ENCODE peak calls at places on chromosomes 12 and 14, in four cellular contexts. V, X, U and H are unnamed samples.

GRCh38 chr12:20366776-20367409 is 1.4 kb upstream of the PDE3A start:
- DNase-seq in X (no peak), U (no peak), V (no peak), H (no peak)

GRCh38 chr12:65524666-65525065 is 246.2 kb downstream of the MSRB3 start:
- DNase-seq in U (no peak), X (no peak), V (no peak), H (no peak)

GRCh38 chr14:61147898-61148549 is 133.1 kb downstream of the TMEM30B start:
- DNase-seq in X (no peak), U (peak), V (no peak), H (no peak)

GRCh38 chr14:103546651-103547454 is 15.6 kb downstream of the BAG5 start:
- DNase-seq in V (peak), X (no peak), U (peak), H (peak)

GRCh38 chr12:68013181-68013580 is 23.9 kb downstream of the IFNG-AS1 start:
- DNase-seq in X (no peak), U (no peak), V (no peak), H (no peak)

GRCh38 chr12:12539411-12539810 is 23.3 kb downstream of the DUSP16 start:
- DNase-seq in U (no peak), X (no peak), V (no peak), H (no peak)

GRCh38 chr14:52377940-52378339 is 63.8 kb downstream of the PTGER2 start:
- DNase-seq in U (no peak), V (no peak), X (no peak), H (no peak)

GRCh38 chr14:54172114-54172513 is 215.5 kb upstream of the BMP4 start:
- DNase-seq in X (no peak), U (no peak), V (no peak), H (no peak)

GRCh38 chr14:100361626-100362025 is 38.5 kb downstream of the SLC25A47 start:
- DNase-seq in U (no peak), V (no peak), X (no peak), H (no peak)

GRCh38 chr12:30902001-30902400 is 24.5 kb upstream of the TSPAN11 start:
- DNase-seq in X (no peak), U (no peak), V (no peak), H (no peak)

GRCh38 chr12:53770281-53770680 is 18.5 kb upstream of the CISTR start:
- DNase-seq in V (no peak), U (no peak), X (no peak), H (no peak)

GRCh38 chr12:30973171-30973570 is 46.6 kb downstream of the TSPAN11 start:
- DNase-seq in V (no peak), U (no peak), X (no peak), H (no peak)

GRCh38 chr14:92217956-92218355 is 96.2 kb downstream of the CPSF2 start:
- DNase-seq in U (no peak), X (no peak), V (no peak), H (no peak)

GRCh38 chr14:70808402-70809237 is 693 bp downstream of the MAP3K9 start:
- DNase-seq in V (no peak), U (no peak), X (no peak), H (peak)

GRCh38 chr12:67982165-67982563 is 7.1 kb upstream of the IFNG-AS1 start:
- DNase-seq in X (no peak), V (no peak), U (no peak), H (no peak)

GRCh38 chr14:21095430-21096205 is 2.8 kb downstream of the ZNF219 start:
- DNase-seq in U (no peak), V (no peak), X (no peak), H (no peak)

GRCh38 chr12:95997911-95998510 is 1.9 kb upstream of the HAL start:
- DNase-seq in V (no peak), X (no peak), U (peak), H (no peak)

GRCh38 chr12:113863455-113863845 is 102.7 kb downstream of the RBM19 start:
- DNase-seq in X (no peak), V (peak), U (no peak), H (no peak)

GRCh38 chr12:125220404-125221273 is 155.4 kb downstream of the AACS start:
- DNase-seq in U (no peak), X (no peak), V (no peak), H (peak)

GRCh38 chr14:96792003-96792402 is 5.2 kb upstream of the VRK1 start:
- DNase-seq in V (no peak), X (no peak), U (no peak), H (no peak)

GRCh38 chr12:24778486-24779304 is 170.2 kb downstream of the BCAT1 start:
- DNase-seq in X (peak), U (peak), V (peak), H (peak)

GRCh38 chr14:63432228-63432627 is 110.9 kb downstream of the PPP2R5E start:
- DNase-seq in V (no peak), X (no peak), U (no peak), H (no peak)

GRCh38 chr12:67002711-67003110 is 266.4 kb upstream of the CAND1 start:
- DNase-seq in X (no peak), V (no peak), U (no peak), H (no peak)

GRCh38 chr12:120327593-120327992 is at the start of gene PLA2G1B:
- DNase-seq in V (no peak), X (no peak), U (peak), H (no peak)

GRCh38 chr14:85602366-85602765 is 72.4 kb downstream of the FLRT2 start:
- DNase-seq in V (no peak), X (no peak), U (no peak), H (no peak)

GRCh38 chr14:89507521-89507920 is 90.5 kb upstream of the FOXN3 start:
- DNase-seq in V (no peak), U (peak), X (peak), H (no peak)

GRCh38 chr14:87386453-87386980 is 606.5 kb downstream of the GALC start:
- DNase-seq in X (no peak), V (no peak), U (no peak), H (no peak)

GRCh38 chr14:22836301-22837058 is at the start of gene MMP14:
- DNase-seq in V (no peak), U (no peak), X (no peak), H (no peak)

GRCh38 chr14:88312262-88312661 is 10.8 kb downstream of the KCNK10 start:
- DNase-seq in U (no peak), X (no peak), V (no peak), H (no peak)

GRCh38 chr12:41940571-41940970 is 204.1 kb downstream of the GXYLT1 start:
- DNase-seq in X (no peak), U (no peak), V (no peak), H (no peak)
- TF ChIP-seq TARDBP in X (no peak), U (no peak), V (no peak), H (no peak)

GRCh38 chr12:57218030-57218853 is 1.6 kb downstream of the NXPH4 start:
- DNase-seq in X (no peak), V (no peak), U (no peak), H (no peak)

GRCh38 chr12:57216014-57216891 is at the start of gene NXPH4:
- DNase-seq in X (no peak), U (no peak), V (peak), H (peak)

GRCh38 chr12:57215668-57216013 is 953 bp upstream of the NXPH4 start:
- DNase-seq in V (no peak), U (no peak), X (no peak), H (no peak)

GRCh38 chr12:57215065-57215464 is 1.5 kb upstream of the NXPH4 start:
- DNase-seq in U (no peak), V (no peak), X (no peak), H (no peak)

DNA sequence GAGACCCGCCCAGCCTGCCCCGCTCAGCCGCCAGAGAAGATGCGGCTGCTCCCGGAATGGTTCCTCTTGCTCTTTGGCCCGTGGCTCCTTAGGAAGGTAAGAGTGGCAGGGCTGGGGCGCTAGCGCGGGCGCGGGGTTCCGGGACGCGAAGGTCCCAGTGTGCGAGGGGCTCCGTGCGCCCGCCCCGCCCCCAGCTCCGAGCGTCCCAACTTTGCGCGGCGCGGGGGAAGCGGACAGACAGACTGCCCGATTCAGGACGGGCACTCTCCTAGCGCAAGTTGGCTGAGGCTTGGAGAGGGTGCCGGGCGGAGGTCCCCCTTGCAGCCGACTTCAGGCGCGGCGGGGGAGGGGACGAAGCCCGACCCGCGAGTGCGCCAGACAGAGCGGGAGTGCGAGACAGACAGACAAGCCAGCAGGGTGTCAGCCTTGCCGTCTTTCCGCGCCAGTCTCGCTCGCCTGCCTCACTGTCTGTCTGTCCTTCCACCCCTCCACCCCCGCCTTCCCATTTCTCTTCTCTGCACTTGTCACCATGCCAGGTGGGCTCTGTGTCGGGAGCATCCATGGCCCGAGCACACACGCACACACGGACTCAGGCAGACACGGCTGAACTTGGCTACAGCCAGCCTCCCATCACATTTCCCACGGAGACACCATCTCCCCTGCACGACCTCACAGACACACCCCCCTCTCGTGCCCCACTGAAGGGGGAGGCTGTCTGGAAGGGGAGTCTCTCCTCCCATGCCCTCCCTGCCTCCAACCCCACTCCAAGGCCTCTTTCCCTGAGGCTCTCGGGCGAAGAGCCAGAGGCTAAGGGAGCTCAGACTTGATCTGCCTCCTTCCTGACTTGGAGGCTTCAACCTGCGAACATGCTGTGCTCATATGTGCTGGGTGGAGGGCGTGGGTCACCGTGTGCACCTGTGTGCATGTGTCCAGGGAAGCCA is 607 bp downstream of the NXPH4 start:
- DNase-seq in X (no peak), U (no peak), V (peak), H (peak)
- TF ChIP-seq TARDBP in X (no peak), U (no peak), V (no peak), H (no peak)

GRCh38 chr12:107057071-107057834 is 36.1 kb downstream of the CRY1 start:
- DNase-seq in V (no peak), X (no peak), U (no peak), H (no peak)

GRCh38 chr12:107053709-107054108 is 39.6 kb downstream of the CRY1 start:
- DNase-seq in X (no peak), V (no peak), U (no peak), H (no peak)

GRCh38 chr12:107058190-107058589 is 35.2 kb downstream of the CRY1 start:
- DNase-seq in U (no peak), X (no peak), V (no peak), H (no peak)
- TF ChIP-seq TARDBP in U (no peak), X (no peak), V (no peak), H (no peak)

DNA sequence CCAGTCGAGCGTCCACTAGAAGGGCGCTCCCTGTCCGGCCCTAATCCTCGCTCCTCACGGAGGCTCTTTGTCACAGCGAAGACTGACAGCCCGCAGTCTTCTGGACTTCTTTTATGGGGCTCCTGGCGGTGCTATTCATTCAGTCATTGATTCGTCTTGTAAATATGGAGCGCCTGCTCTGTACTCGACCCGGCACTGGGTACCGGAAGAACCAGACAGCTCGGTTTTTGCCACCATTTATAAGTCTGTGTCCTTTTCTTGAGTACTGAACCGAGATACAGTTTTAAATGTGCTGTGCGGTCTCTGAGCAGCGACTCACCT is 570 bp downstream of the DMAC2L start:
- DNase-seq in X (no peak), V (no peak), U (peak), H (no peak)
- TF ChIP-seq TARDBP in X (no peak), V (no peak), U (no peak), H (no peak)

GRCh38 chr14:36420288-36420687 is 99.7 kb downstream of the NKX2-1 start:
- DNase-seq in X (no peak), V (no peak), U (no peak), H (no peak)
- TF ChIP-seq TARDBP in X (no peak), V (no peak), U (no peak), H (no peak)